ENCODE peak calls at places on chromosomes 5 and 9, in five cellular contexts. One of them, this sample, is unnamed. For H3K9me3, the result is how much of the 10 kb centered on the place peaks cover.

GRCh38 chr5:80097516-80097915 is 62.4 kb downstream of the THBS4 start:
- DNase-seq in tibial artery: no peak
- DNase-seq in A549: no peak
- DNase-seq in cardiac muscle cell: no peak
- DNase-seq in HAP-1: no peak
- DNase-seq in this sample: no peak

GRCh38 chr9:91933556-91934352 is 16.3 kb downstream of the ROR2 start:
- DNase-seq in tibial artery: no peak
- DNase-seq in A549: no peak
- DNase-seq in cardiac muscle cell: peak
- DNase-seq in HAP-1: no peak
- DNase-seq in this sample: no peak

GRCh38 chr5:130237721-130238120 is 333.5 kb downstream of the CHSY3 start:
- DNase-seq in tibial artery: no peak
- DNase-seq in A549: no peak
- DNase-seq in cardiac muscle cell: no peak
- DNase-seq in HAP-1: no peak
- DNase-seq in this sample: no peak

GRCh38 chr5:133564921-133565565 is 47.3 kb downstream of the FSTL4 start:
- DNase-seq in tibial artery: no peak
- DNase-seq in A549: no peak
- DNase-seq in cardiac muscle cell: no peak
- DNase-seq in HAP-1: no peak
- DNase-seq in this sample: peak

GRCh38 chr9:113737414-113738271 is 138.5 kb upstream of the ZNF618 start:
- DNase-seq in tibial artery: no peak
- DNase-seq in A549: peak
- DNase-seq in cardiac muscle cell: peak
- DNase-seq in HAP-1: peak
- DNase-seq in this sample: peak

GRCh38 chr5:149618581-149619248 is 37.4 kb downstream of the ARHGEF37 start:
- DNase-seq in tibial artery: no peak
- DNase-seq in A549: peak
- DNase-seq in cardiac muscle cell: peak
- DNase-seq in HAP-1: peak
- DNase-seq in this sample: peak

GRCh38 chr5:124053340-124053739 is 541.4 kb downstream of the CSNK1G3 start:
- DNase-seq in tibial artery: no peak
- DNase-seq in A549: no peak
- DNase-seq in cardiac muscle cell: no peak
- DNase-seq in HAP-1: no peak
- DNase-seq in this sample: no peak

GRCh38 chr5:1963358-1963757 is 80.6 kb upstream of the IRX4 start:
- DNase-seq in tibial artery: no peak
- DNase-seq in A549: no peak
- DNase-seq in cardiac muscle cell: no peak
- DNase-seq in HAP-1: no peak
- DNase-seq in this sample: no peak

GRCh38 chr9:3513265-3513818 is 12.5 kb downstream of the RFX3 start:
- DNase-seq in tibial artery: no peak
- DNase-seq in A549: no peak
- DNase-seq in cardiac muscle cell: no peak
- DNase-seq in HAP-1: no peak
- DNase-seq in this sample: no peak

GRCh38 chr5:36861820-36862219 is 14.7 kb upstream of the NIPBL start:
- DNase-seq in tibial artery: no peak
- DNase-seq in A549: no peak
- DNase-seq in cardiac muscle cell: no peak
- DNase-seq in HAP-1: no peak
- DNase-seq in this sample: no peak

GRCh38 chr5:115766608-115767007 is 49.9 kb downstream of the CDO1 start:
- DNase-seq in tibial artery: no peak
- DNase-seq in A549: no peak
- DNase-seq in cardiac muscle cell: no peak
- DNase-seq in HAP-1: no peak
- DNase-seq in this sample: no peak

GRCh38 chr9:74940600-74940999 is 12.1 kb downstream of the C9orf40 start:
- DNase-seq in tibial artery: no peak
- DNase-seq in A549: no peak
- DNase-seq in cardiac muscle cell: no peak
- DNase-seq in HAP-1: peak
- DNase-seq in this sample: no peak

GRCh38 chr5:111930407-111930806 is 173.4 kb upstream of the NREP start:
- DNase-seq in tibial artery: no peak
- DNase-seq in A549: no peak
- DNase-seq in cardiac muscle cell: no peak
- DNase-seq in HAP-1: no peak
- DNase-seq in this sample: no peak

GRCh38 chr5:2891781-2892180 is 140.3 kb upstream of the IRX2 start:
- DNase-seq in tibial artery: peak
- DNase-seq in A549: no peak
- DNase-seq in cardiac muscle cell: no peak
- DNase-seq in HAP-1: no peak
- DNase-seq in this sample: no peak

GRCh38 chr5:115243412-115243811 is 19.3 kb downstream of the PGGT1B start:
- DNase-seq in tibial artery: no peak
- DNase-seq in A549: no peak
- DNase-seq in cardiac muscle cell: peak
- DNase-seq in HAP-1: no peak
- DNase-seq in this sample: no peak

GRCh38 chr5:142748568-142749249 is 21.5 kb upstream of the ARHGAP26 start:
- DNase-seq in tibial artery: no peak
- DNase-seq in A549: no peak
- DNase-seq in cardiac muscle cell: no peak
- DNase-seq in HAP-1: peak
- DNase-seq in this sample: peak

GRCh38 chr9:84969084-84969483 is 299.6 kb downstream of the NTRK2 start:
- DNase-seq in tibial artery: no peak
- DNase-seq in A549: no peak
- DNase-seq in cardiac muscle cell: no peak
- DNase-seq in HAP-1: no peak
- DNase-seq in this sample: no peak

GRCh38 chr9:127223810-127224177 is 40.8 kb upstream of the GARNL3 start:
- DNase-seq in tibial artery: peak
- DNase-seq in A549: no peak
- DNase-seq in cardiac muscle cell: no peak
- DNase-seq in HAP-1: peak
- DNase-seq in this sample: no peak

GRCh38 chr5:76408104-76408644 is 5.1 kb downstream of the IQGAP2 start:
- DNase-seq in tibial artery: no peak
- DNase-seq in A549: no peak
- DNase-seq in cardiac muscle cell: no peak
- DNase-seq in HAP-1: no peak
- DNase-seq in this sample: no peak

GRCh38 chr9:128027166-128027539 is 40.0 kb downstream of the NAIF1 start:
- DNase-seq in tibial artery: no peak
- DNase-seq in A549: no peak
- DNase-seq in cardiac muscle cell: peak
- DNase-seq in HAP-1: no peak
- DNase-seq in this sample: no peak

GRCh38 chr9:84621811-84622210 is 47.7 kb upstream of the NTRK2 start:
- DNase-seq in tibial artery: no peak
- DNase-seq in A549: no peak
- DNase-seq in cardiac muscle cell: no peak
- DNase-seq in HAP-1: no peak
- DNase-seq in this sample: no peak

GRCh38 chr9:13033959-13034695 is 245.4 kb downstream of the MPDZ start:
- DNase-seq in tibial artery: peak
- DNase-seq in A549: peak
- DNase-seq in cardiac muscle cell: peak
- DNase-seq in HAP-1: peak
- DNase-seq in this sample: peak

GRCh38 chr9:18333157-18333556 is 140.8 kb upstream of the ADAMTSL1 start:
- DNase-seq in tibial artery: no peak
- DNase-seq in A549: no peak
- DNase-seq in cardiac muscle cell: peak
- DNase-seq in HAP-1: no peak
- DNase-seq in this sample: peak

GRCh38 chr9:112846528-112847488 is 43.9 kb downstream of the SLC46A2 start:
- DNase-seq in tibial artery: no peak
- DNase-seq in A549: no peak
- DNase-seq in cardiac muscle cell: peak
- DNase-seq in HAP-1: no peak
- DNase-seq in this sample: peak

GRCh38 chr9:137987244-137988030 is 109.9 kb downstream of the CACNA1B start:
- DNase-seq in tibial artery: peak
- DNase-seq in A549: no peak
- DNase-seq in cardiac muscle cell: no peak
- DNase-seq in HAP-1: no peak
- DNase-seq in this sample: peak

GRCh38 chr5:150517272-150518152 is 9.6 kb downstream of the NDST1 start:
- DNase-seq in tibial artery: no peak
- DNase-seq in A549: peak
- DNase-seq in cardiac muscle cell: peak
- DNase-seq in HAP-1: peak
- DNase-seq in this sample: peak

GRCh38 chr5:64592942-64593341 is 87.1 kb downstream of the RGS7BP start:
- DNase-seq in tibial artery: no peak
- DNase-seq in A549: no peak
- DNase-seq in cardiac muscle cell: no peak
- DNase-seq in HAP-1: no peak
- DNase-seq in this sample: no peak

GRCh38 chr9:26012797-26013594 is 334.8 kb upstream of the TUSC1 start:
- DNase-seq in tibial artery: no peak
- DNase-seq in A549: no peak
- DNase-seq in cardiac muscle cell: no peak
- DNase-seq in HAP-1: no peak
- DNase-seq in this sample: no peak

GRCh38 chr5:3886521-3887461 is 291.2 kb downstream of the IRX1 start:
- DNase-seq in tibial artery: no peak
- DNase-seq in A549: no peak
- DNase-seq in cardiac muscle cell: no peak
- DNase-seq in HAP-1: no peak
- DNase-seq in this sample: no peak

GRCh38 chr5:72598461-72599433 is 91.5 kb upstream of the ZNF366 start:
- DNase-seq in tibial artery: no peak
- DNase-seq in A549: no peak
- DNase-seq in cardiac muscle cell: peak
- DNase-seq in HAP-1: no peak
- DNase-seq in this sample: no peak

GRCh38 chr5:68593211-68593701 is 377.7 kb downstream of the PIK3R1 start:
- DNase-seq in tibial artery: no peak
- DNase-seq in A549: no peak
- DNase-seq in cardiac muscle cell: no peak
- DNase-seq in HAP-1: no peak
- DNase-seq in this sample: no peak

GRCh38 chr9:91246842-91247241 is 114.9 kb downstream of the AUH start:
- DNase-seq in tibial artery: no peak
- DNase-seq in A549: no peak
- DNase-seq in cardiac muscle cell: peak
- DNase-seq in HAP-1: no peak
- DNase-seq in this sample: no peak

GRCh38 chr5:140764177-140765020 is 21.5 kb upstream of the PCDHA1 start:
- DNase-seq in tibial artery: no peak
- DNase-seq in A549: no peak
- DNase-seq in cardiac muscle cell: no peak
- DNase-seq in HAP-1: no peak
- DNase-seq in this sample: no peak

DNA sequence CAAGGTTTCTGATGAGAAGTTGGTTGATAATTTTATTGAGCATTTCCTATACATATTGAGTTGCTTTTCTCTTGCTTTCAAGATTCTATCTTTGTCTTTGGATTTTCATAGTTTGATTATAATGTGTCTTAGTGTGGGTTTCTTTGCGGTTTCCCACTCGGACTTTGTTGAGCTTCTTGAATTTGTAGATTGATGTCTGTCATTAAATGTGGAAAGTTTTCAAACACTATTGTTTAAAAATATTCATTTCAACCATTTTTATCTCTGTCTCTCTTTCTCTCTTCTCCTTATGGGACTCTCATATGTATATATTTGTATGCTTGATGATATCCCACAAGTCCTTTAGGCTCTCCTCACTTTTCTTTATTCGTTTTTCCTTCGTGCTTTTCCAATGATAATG is 18.5 kb upstream of the PCDHA1 start:
- DNase-seq in tibial artery: no peak
- DNase-seq in A549: no peak
- DNase-seq in cardiac muscle cell: no peak
- DNase-seq in HAP-1: no peak
- DNase-seq in this sample: no peak
- H3K9me3 ChIP-seq in tibial artery: under half
- H3K9me3 ChIP-seq in A549: half or more
- H3K9me3 ChIP-seq in cardiac muscle cell: under half
- H3K9me3 ChIP-seq in HAP-1: under half
- H3K9me3 ChIP-seq in this sample: half or more

DNA sequence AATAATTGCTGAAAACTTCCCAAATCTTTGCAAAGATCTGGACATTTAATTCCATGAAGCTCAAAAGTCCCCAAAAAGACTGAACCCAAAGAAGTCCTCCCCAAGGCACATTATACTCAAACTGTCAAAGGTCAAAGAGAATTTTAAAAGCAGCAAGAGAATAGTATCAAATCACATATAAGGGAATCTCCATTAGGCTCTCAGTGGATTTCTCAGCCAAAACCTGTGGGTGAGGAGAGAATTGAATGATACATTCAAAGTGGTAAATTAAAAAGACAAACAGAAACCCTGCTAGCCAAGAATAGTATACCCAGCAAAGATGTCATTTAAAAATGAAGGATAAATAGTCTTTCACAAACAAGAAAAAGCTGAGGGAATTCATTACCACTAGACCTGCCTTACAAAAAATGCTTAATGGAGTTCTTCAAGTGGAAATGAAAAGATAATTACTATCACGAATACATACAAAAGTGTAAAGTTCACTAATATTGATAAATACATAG is 134.1 kb downstream of the NDUFS4 start:
- DNase-seq in tibial artery: no peak
- DNase-seq in A549: no peak
- DNase-seq in cardiac muscle cell: no peak
- DNase-seq in HAP-1: no peak
- DNase-seq in this sample: no peak
- H3K9me3 ChIP-seq in tibial artery: under half
- H3K9me3 ChIP-seq in A549: under half
- H3K9me3 ChIP-seq in cardiac muscle cell: under half
- H3K9me3 ChIP-seq in HAP-1: under half
- H3K9me3 ChIP-seq in this sample: under half

GRCh38 chr5:106543330-106543729 is 1127.4 kb downstream of the EFNA5 start:
- DNase-seq in tibial artery: no peak
- DNase-seq in A549: no peak
- DNase-seq in cardiac muscle cell: no peak
- DNase-seq in HAP-1: no peak
- DNase-seq in this sample: no peak

DNA sequence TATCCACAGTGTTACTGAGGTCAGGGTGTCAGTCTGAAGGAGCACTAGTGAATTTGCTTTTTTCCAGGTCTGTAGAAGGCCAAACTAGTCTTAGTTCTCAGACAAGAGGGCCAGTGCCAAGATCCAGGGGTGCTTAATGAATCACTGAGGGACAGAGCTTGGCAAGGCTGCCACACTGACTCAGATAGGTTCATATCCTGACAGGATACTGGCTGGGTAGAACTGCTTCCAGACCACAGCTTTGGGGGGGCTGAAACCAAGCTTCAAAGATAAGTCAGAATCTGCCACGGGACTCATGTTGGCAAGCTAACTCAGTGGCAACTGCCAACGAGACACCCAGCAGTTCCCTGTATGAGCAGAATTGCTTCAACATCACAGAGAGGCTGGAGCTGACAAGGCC is 1125.4 kb downstream of the EFNA5 start:
- DNase-seq in tibial artery: no peak
- DNase-seq in A549: no peak
- DNase-seq in cardiac muscle cell: peak
- DNase-seq in HAP-1: no peak
- DNase-seq in this sample: peak
- H3K9me3 ChIP-seq in tibial artery: under half
- H3K9me3 ChIP-seq in A549: under half
- H3K9me3 ChIP-seq in cardiac muscle cell: under half
- H3K9me3 ChIP-seq in HAP-1: under half
- H3K9me3 ChIP-seq in this sample: under half

GRCh38 chr9:129514891-129515290 is 106.0 kb downstream of the C9orf50 start:
- DNase-seq in tibial artery: no peak
- DNase-seq in A549: no peak
- DNase-seq in cardiac muscle cell: no peak
- DNase-seq in HAP-1: no peak
- DNase-seq in this sample: no peak
- H3K9me3 ChIP-seq in tibial artery: under half
- H3K9me3 ChIP-seq in A549: half or more
- H3K9me3 ChIP-seq in cardiac muscle cell: under half
- H3K9me3 ChIP-seq in HAP-1: under half
- H3K9me3 ChIP-seq in this sample: under half